ENCODE peak calls at places on chromosomes 16 and 17, in eight cellular contexts. One of them, this sample, is unnamed.

GRCh38 chr17:72192409-72193192 is 71.8 kb downstream of the SOX9 start:
- DNase-seq in breast epithelium: no peak
- DNase-seq in KBM-7: no peak
- DNase-seq in AG20443: peak; percentile 88
- DNase-seq in A172: peak; percentile 56
- DNase-seq in NB4: no peak
- DNase-seq in AG08396: peak; percentile 86
- DNase-seq in NCI-H460: no peak
- DNase-seq in this sample: no peak

GRCh38 chr16:55542459-55543082 is 23.9 kb upstream of the CAPNS2 start:
- DNase-seq in breast epithelium: no peak
- DNase-seq in KBM-7: no peak
- DNase-seq in AG20443: peak; percentile 30
- DNase-seq in A172: peak; percentile 69
- DNase-seq in NB4: peak; percentile 8
- DNase-seq in AG08396: peak; percentile 6
- DNase-seq in NCI-H460: no peak
- DNase-seq in this sample: no peak

GRCh38 chr16:68445458-68445857 is 2.9 kb downstream of the SMPD3 start:
- DNase-seq in breast epithelium: no peak
- DNase-seq in KBM-7: peak; percentile 84
- DNase-seq in AG20443: peak; percentile 55
- DNase-seq in A172: peak; percentile 38
- DNase-seq in NB4: peak; percentile 83
- DNase-seq in AG08396: peak; percentile 50
- DNase-seq in NCI-H460: peak; percentile 71
- DNase-seq in this sample: peak; percentile 85

GRCh38 chr17:42347198-42347597 is 41.0 kb downstream of the STAT3 start:
- DNase-seq in breast epithelium: no peak
- DNase-seq in KBM-7: no peak
- DNase-seq in AG20443: peak; percentile 71
- DNase-seq in A172: peak; percentile 87
- DNase-seq in NB4: no peak
- DNase-seq in AG08396: peak; percentile 58
- DNase-seq in NCI-H460: no peak
- DNase-seq in this sample: no peak

GRCh38 chr17:33464669-33465275 is 171.7 kb upstream of the ASIC2 start:
- DNase-seq in breast epithelium: no peak
- DNase-seq in KBM-7: no peak
- DNase-seq in AG20443: no peak
- DNase-seq in A172: no peak
- DNase-seq in NB4: no peak
- DNase-seq in AG08396: no peak
- DNase-seq in NCI-H460: no peak
- DNase-seq in this sample: no peak

GRCh38 chr16:12061336-12062055 is 85.0 kb downstream of the SNX29 start:
- DNase-seq in breast epithelium: no peak
- DNase-seq in KBM-7: no peak
- DNase-seq in AG20443: no peak
- DNase-seq in A172: peak; percentile 69
- DNase-seq in NB4: peak; percentile 19
- DNase-seq in AG08396: no peak
- DNase-seq in NCI-H460: no peak
- DNase-seq in this sample: no peak

GRCh38 chr17:67359960-67360817 is 6.2 kb downstream of the PSMD12 start:
- DNase-seq in breast epithelium: no peak
- DNase-seq in KBM-7: peak; percentile 61
- DNase-seq in AG20443: no peak
- DNase-seq in A172: no peak
- DNase-seq in NB4: peak; percentile 62
- DNase-seq in AG08396: no peak
- DNase-seq in NCI-H460: no peak
- DNase-seq in this sample: peak; percentile 66

GRCh38 chr17:32596206-32596605 is 109.4 kb downstream of the CDK5R1 start:
- DNase-seq in breast epithelium: no peak
- DNase-seq in KBM-7: no peak
- DNase-seq in AG20443: no peak
- DNase-seq in A172: no peak
- DNase-seq in NB4: no peak
- DNase-seq in AG08396: no peak
- DNase-seq in NCI-H460: no peak
- DNase-seq in this sample: no peak

GRCh38 chr16:77273-77806 is 685 bp upstream of the MPG start:
- DNase-seq in breast epithelium: no peak
- DNase-seq in KBM-7: peak; percentile 45
- DNase-seq in AG20443: peak; percentile 71
- DNase-seq in A172: no peak
- DNase-seq in NB4: peak; percentile 71
- DNase-seq in AG08396: peak; percentile 74
- DNase-seq in NCI-H460: peak; percentile 51
- DNase-seq in this sample: peak; percentile 36

GRCh38 chr16:79598341-79599181 is 2.0 kb downstream of the MAF start:
- DNase-seq in breast epithelium: peak; percentile 58
- DNase-seq in KBM-7: peak; percentile 44
- DNase-seq in AG20443: no peak
- DNase-seq in A172: no peak
- DNase-seq in NB4: peak; percentile 28
- DNase-seq in AG08396: peak; percentile 55
- DNase-seq in NCI-H460: no peak
- DNase-seq in this sample: no peak

GRCh38 chr16:56513972-56514371 is 5.9 kb downstream of the BBS2 start:
- DNase-seq in breast epithelium: no peak
- DNase-seq in KBM-7: peak; percentile 84
- DNase-seq in AG20443: peak; percentile 61
- DNase-seq in A172: peak; percentile 79
- DNase-seq in NB4: peak; percentile 84
- DNase-seq in AG08396: peak; percentile 54
- DNase-seq in NCI-H460: peak; percentile 63
- DNase-seq in this sample: peak; percentile 83

GRCh38 chr17:36602030-36602737 is 801 bp downstream of the MRM1 start:
- DNase-seq in breast epithelium: peak; percentile 51
- DNase-seq in KBM-7: peak; percentile 29
- DNase-seq in AG20443: no peak
- DNase-seq in A172: no peak
- DNase-seq in NB4: peak; percentile 42
- DNase-seq in AG08396: no peak
- DNase-seq in NCI-H460: no peak
- DNase-seq in this sample: peak; percentile 29

GRCh38 chr16:31532120-31532519 is 4.4 kb downstream of the AHSP start:
- DNase-seq in breast epithelium: no peak
- DNase-seq in KBM-7: no peak
- DNase-seq in AG20443: no peak
- DNase-seq in A172: no peak
- DNase-seq in NB4: no peak
- DNase-seq in AG08396: no peak
- DNase-seq in NCI-H460: no peak
- DNase-seq in this sample: no peak